ENCODE peak calls at places on chromosomes 7 and 10, in six cellular contexts. W is upper lobe of right lung, N is mesendoderm, B is GM20000, O is NCI-H446 treated with DMSO at 0.1 percent for 48 hours, V is germinal center. E is an unnamed sample.

GRCh38 chr10:44396671-44397191 is 11.8 kb upstream of the CXCL12 start:
- DNase-seq in W (peak), N (no peak), B (no peak), O (no peak), V (no peak), E (no peak)

GRCh38 chr7:3393862-3394261 is 92.8 kb downstream of the SDK1 start:
- DNase-seq in W (no peak), N (no peak), B (no peak), O (no peak), V (no peak), E (no peak)

GRCh38 chr10:89219512-89220218 is 12.5 kb upstream of the CH25H start:
- DNase-seq in W (no peak), N (no peak), B (no peak), O (no peak), V (no peak), E (no peak)

GRCh38 chr10:132503581-132504421 is 33.8 kb upstream of the INPP5A start:
- DNase-seq in W (peak), N (no peak), B (no peak), O (no peak), V (no peak), E (peak)

GRCh38 chr10:102408728-102409603 is 9.6 kb downstream of the PSD start:
- DNase-seq in W (no peak), N (peak), B (peak), O (no peak), V (peak), E (no peak)

GRCh38 chr10:103855852-103856496 is 598 bp upstream of the SH3PXD2A start:
- DNase-seq in W (no peak), N (peak), B (no peak), O (no peak), V (no peak), E (no peak)

GRCh38 chr7:123876557-123877256 is 31.7 kb downstream of the HYAL4 start:
- DNase-seq in W (no peak), N (no peak), B (no peak), O (no peak), V (no peak), E (no peak)

GRCh38 chr10:119364941-119365340 is 157.6 kb downstream of the GRK5 start:
- DNase-seq in W (no peak), N (no peak), B (no peak), O (no peak), V (no peak), E (no peak)

GRCh38 chr7:16804674-16805439 is at the start of gene AGR2:
- DNase-seq in W (peak), N (no peak), B (no peak), O (no peak), V (no peak), E (no peak)

GRCh38 chr10:6292741-6293151 is 90.0 kb downstream of the PFKFB3 start:
- DNase-seq in W (no peak), N (no peak), B (no peak), O (no peak), V (no peak), E (no peak)

GRCh38 chr10:89280501-89280900 is 21.3 kb upstream of the IFIT2 start:
- DNase-seq in W (no peak), N (no peak), B (no peak), O (no peak), V (no peak), E (no peak)

GRCh38 chr7:76316984-76317781 is 14.7 kb downstream of the HSPB1 start:
- DNase-seq in W (no peak), N (no peak), B (no peak), O (no peak), V (no peak), E (no peak)

GRCh38 chr7:106312906-106313305 is 28.1 kb upstream of the NAMPT start:
- DNase-seq in W (no peak), N (no peak), B (no peak), O (no peak), V (no peak), E (no peak)

GRCh38 chr7:78683566-78683965 is 769.9 kb downstream of the MAGI2 start:
- DNase-seq in W (no peak), N (no peak), B (no peak), O (no peak), V (no peak), E (no peak)

GRCh38 chr7:159323359-159323758 is 178.7 kb upstream of the VIPR2 start:
- DNase-seq in W (no peak), N (no peak), B (no peak), O (no peak), V (no peak), E (no peak)

GRCh38 chr10:97207756-97208346 is 22.1 kb upstream of the SLIT1 start:
- DNase-seq in W (no peak), N (no peak), B (no peak), O (no peak), V (no peak), E (no peak)

GRCh38 chr10:74955796-74956195 is 129.4 kb downstream of the KAT6B start:
- DNase-seq in W (no peak), N (no peak), B (no peak), O (no peak), V (no peak), E (no peak)

GRCh38 chr10:114045071-114045737 is 1.5 kb downstream of the ADRB1 start:
- DNase-seq in W (peak), N (peak), B (peak), O (no peak), V (peak), E (peak)

GRCh38 chr7:39541493-39541892 is 24.7 kb upstream of the YAE1 start:
- DNase-seq in W (no peak), N (no peak), B (no peak), O (no peak), V (no peak), E (no peak)

E was measured in left ventricle myocardium inferior.